ENCODE peak calls at places on chromosomes 1 and 21, in five cellular contexts. One of them, this sample, is unnamed.

GRCh38 chr1:232291258-232291657 is 338.7 kb downstream of the SIPA1L2 start:
- DNase-seq in small intestine: no peak
- DNase-seq in heart left ventricle: peak; percentile 36
- DNase-seq in lower leg skin: peak; percentile 54
- DNase-seq in vagina: peak; percentile 93
- DNase-seq in this sample: no peak

GRCh38 chr1:28815533-28815932 is 3.6 kb downstream of the OPRD1 start:
- DNase-seq in small intestine: no peak
- DNase-seq in heart left ventricle: no peak
- DNase-seq in lower leg skin: no peak
- DNase-seq in vagina: no peak
- DNase-seq in this sample: no peak

GRCh38 chr1:41118645-41119044 is 97.1 kb upstream of the SLFNL1 start:
- DNase-seq in small intestine: no peak
- DNase-seq in heart left ventricle: no peak
- DNase-seq in lower leg skin: no peak
- DNase-seq in vagina: no peak
- DNase-seq in this sample: no peak

GRCh38 chr1:20197329-20197791 is 11.0 kb upstream of the PLA2G2C start:
- DNase-seq in small intestine: peak; percentile 22
- DNase-seq in heart left ventricle: no peak
- DNase-seq in lower leg skin: no peak
- DNase-seq in vagina: no peak
- DNase-seq in this sample: no peak

GRCh38 chr1:175479521-175480342 is 263.7 kb downstream of the TNR start:
- DNase-seq in small intestine: no peak
- DNase-seq in heart left ventricle: no peak
- DNase-seq in lower leg skin: no peak
- DNase-seq in vagina: no peak
- DNase-seq in this sample: no peak

GRCh38 chr1:18230840-18231239 is 123.2 kb downstream of the IGSF21 start:
- DNase-seq in small intestine: no peak
- DNase-seq in heart left ventricle: no peak
- DNase-seq in lower leg skin: no peak
- DNase-seq in vagina: no peak
- DNase-seq in this sample: no peak

GRCh38 chr1:55039342-55040082 is at the start of gene PCSK9:
- DNase-seq in small intestine: peak; percentile 74
- DNase-seq in heart left ventricle: no peak
- DNase-seq in lower leg skin: no peak
- DNase-seq in vagina: no peak
- DNase-seq in this sample: peak; percentile 33

GRCh38 chr1:63817152-63817667 is 43.4 kb downstream of the ROR1 start:
- DNase-seq in small intestine: peak; percentile 58
- DNase-seq in heart left ventricle: no peak
- DNase-seq in lower leg skin: no peak
- DNase-seq in vagina: no peak
- DNase-seq in this sample: no peak

GRCh38 chr21:26117324-26117971 is 53.1 kb downstream of the APP start:
- DNase-seq in small intestine: no peak
- DNase-seq in heart left ventricle: no peak
- DNase-seq in lower leg skin: no peak
- DNase-seq in vagina: no peak
- DNase-seq in this sample: no peak

GRCh38 chr1:18408656-18409370 is 71.9 kb upstream of the KLHDC7A start:
- DNase-seq in small intestine: no peak
- DNase-seq in heart left ventricle: no peak
- DNase-seq in lower leg skin: no peak
- DNase-seq in vagina: no peak
- DNase-seq in this sample: no peak

GRCh38 chr21:42363331-42363730 is 3.0 kb downstream of the TFF1 start:
- DNase-seq in small intestine: peak; percentile 24
- DNase-seq in heart left ventricle: no peak
- DNase-seq in lower leg skin: no peak
- DNase-seq in vagina: no peak
- DNase-seq in this sample: no peak

GRCh38 chr1:234725177-234726132 is 115.5 kb upstream of the IRF2BP2 start:
- DNase-seq in small intestine: peak; percentile 69
- DNase-seq in heart left ventricle: peak; percentile 61
- DNase-seq in lower leg skin: peak; percentile 50
- DNase-seq in vagina: no peak
- DNase-seq in this sample: no peak

GRCh38 chr1:71850936-71851335 is 431.4 kb downstream of the NEGR1 start:
- DNase-seq in small intestine: no peak
- DNase-seq in heart left ventricle: peak; percentile 28
- DNase-seq in lower leg skin: peak; percentile 29
- DNase-seq in vagina: no peak
- DNase-seq in this sample: no peak

GRCh38 chr1:17233675-17234074 is 15.2 kb upstream of the PADI3 start:
- DNase-seq in small intestine: peak; percentile 79
- DNase-seq in heart left ventricle: peak; percentile 78
- DNase-seq in lower leg skin: peak; percentile 36
- DNase-seq in vagina: no peak
- DNase-seq in this sample: peak; percentile 25

GRCh38 chr1:224356685-224357625 is at the start of gene CNIH4:
- DNase-seq in small intestine: peak; percentile 98
- DNase-seq in heart left ventricle: peak; percentile 95
- DNase-seq in lower leg skin: peak; percentile 94
- DNase-seq in vagina: peak; percentile 94
- DNase-seq in this sample: peak; percentile 96

GRCh38 chr1:50348449-50349241 is 74.6 kb downstream of the DMRTA2 start:
- DNase-seq in small intestine: peak; percentile 65
- DNase-seq in heart left ventricle: peak; percentile 38
- DNase-seq in lower leg skin: peak; percentile 35
- DNase-seq in vagina: no peak
- DNase-seq in this sample: peak; percentile 82

GRCh38 chr1:239601108-239601507 is 214.7 kb downstream of the CHRM3 start:
- DNase-seq in small intestine: no peak
- DNase-seq in heart left ventricle: no peak
- DNase-seq in lower leg skin: no peak
- DNase-seq in vagina: no peak
- DNase-seq in this sample: no peak

GRCh38 chr1:14182801-14183200 is 415.7 kb upstream of the KAZN start:
- DNase-seq in small intestine: no peak
- DNase-seq in heart left ventricle: no peak
- DNase-seq in lower leg skin: no peak
- DNase-seq in vagina: no peak
- DNase-seq in this sample: no peak

GRCh38 chr1:41151846-41152245 is 90.3 kb downstream of the SCMH1 start:
- DNase-seq in small intestine: no peak
- DNase-seq in heart left ventricle: no peak
- DNase-seq in lower leg skin: no peak
- DNase-seq in vagina: no peak
- DNase-seq in this sample: no peak

GRCh38 chr1:204928671-204929486 is 58.2 kb downstream of the NFASC start:
- DNase-seq in small intestine: no peak
- DNase-seq in heart left ventricle: no peak
- DNase-seq in lower leg skin: no peak
- DNase-seq in vagina: no peak
- DNase-seq in this sample: no peak

GRCh38 chr1:7606096-7606495 is 165.0 kb upstream of the VAMP3 start:
- DNase-seq in small intestine: no peak
- DNase-seq in heart left ventricle: no peak
- DNase-seq in lower leg skin: no peak
- DNase-seq in vagina: no peak
- DNase-seq in this sample: no peak

GRCh38 chr1:165898837-165899236 is 71.4 kb downstream of the UCK2 start:
- DNase-seq in small intestine: no peak
- DNase-seq in heart left ventricle: no peak
- DNase-seq in lower leg skin: no peak
- DNase-seq in vagina: no peak
- DNase-seq in this sample: no peak

GRCh38 chr1:112935474-112936289 is 20.3 kb downstream of the SLC16A1 start:
- DNase-seq in small intestine: no peak
- DNase-seq in heart left ventricle: no peak
- DNase-seq in lower leg skin: no peak
- DNase-seq in vagina: no peak
- DNase-seq in this sample: no peak

GRCh38 chr1:241841661-241842060 is 6.3 kb upstream of the EXO1 start:
- DNase-seq in small intestine: no peak
- DNase-seq in heart left ventricle: no peak
- DNase-seq in lower leg skin: no peak
- DNase-seq in vagina: no peak
- DNase-seq in this sample: no peak

GRCh38 chr1:81670997-81671396 is 129.7 kb upstream of the ADGRL2 start:
- DNase-seq in small intestine: no peak
- DNase-seq in heart left ventricle: no peak
- DNase-seq in lower leg skin: no peak
- DNase-seq in vagina: no peak
- DNase-seq in this sample: no peak

GRCh38 chr1:30046751-30047150 is 676.6 kb downstream of the MATN1 start:
- DNase-seq in small intestine: no peak
- DNase-seq in heart left ventricle: no peak
- DNase-seq in lower leg skin: no peak
- DNase-seq in vagina: no peak
- DNase-seq in this sample: no peak

GRCh38 chr1:26533951-26534514 is 4.5 kb downstream of the RPS6KA1 start:
- DNase-seq in small intestine: peak; percentile 41
- DNase-seq in heart left ventricle: no peak
- DNase-seq in lower leg skin: no peak
- DNase-seq in vagina: no peak
- DNase-seq in this sample: no peak
- H3K4me3 ChIP-seq in small intestine: no peak overlapping the region
- H3K4me3 ChIP-seq in heart left ventricle: no peak overlapping the region
- H3K4me3 ChIP-seq in lower leg skin: no peak overlapping the region
- H3K4me3 ChIP-seq in vagina: no peak overlapping the region
- H3K4me3 ChIP-seq in this sample: no peak overlapping the region

DNA sequence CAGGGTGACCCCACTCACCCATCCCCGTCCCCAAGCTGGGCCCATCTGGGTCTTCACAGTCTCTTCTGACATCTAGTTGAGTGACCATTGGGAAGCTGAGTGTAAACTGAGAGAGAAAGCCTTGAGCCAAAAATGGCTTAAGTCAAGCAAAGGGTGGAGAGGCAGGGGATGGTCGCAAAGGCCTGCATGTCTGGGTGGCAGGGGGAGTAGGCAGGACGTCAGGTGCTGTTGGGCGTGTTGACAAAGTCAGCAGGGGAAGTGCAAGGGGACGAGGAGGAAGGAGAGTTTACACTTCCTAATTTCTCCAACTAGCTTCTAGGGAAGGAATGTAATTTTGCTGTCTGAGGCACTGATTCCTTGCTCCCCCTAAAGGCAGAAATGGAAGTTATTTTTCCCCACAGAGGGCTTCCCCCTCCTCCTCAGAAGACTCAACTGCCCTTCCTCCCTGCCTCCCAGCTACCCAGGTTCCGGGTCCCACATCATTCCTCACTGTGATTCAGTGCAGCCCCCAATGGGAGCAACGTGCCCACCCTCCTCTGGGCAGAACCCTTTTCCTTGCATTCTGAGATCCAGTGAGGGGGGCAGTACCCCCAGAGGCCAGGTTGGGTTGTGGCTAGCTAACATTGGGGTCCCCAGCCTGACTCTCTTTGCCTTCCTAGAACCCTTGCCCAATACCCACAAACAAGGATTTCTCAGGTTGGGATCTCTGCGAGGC is 1.2 kb upstream of the ADORA1 start:
- DNase-seq in small intestine: no peak
- DNase-seq in heart left ventricle: no peak
- DNase-seq in lower leg skin: no peak
- DNase-seq in vagina: peak; percentile 80
- DNase-seq in this sample: no peak
- H3K4me3 ChIP-seq in small intestine: no peak overlapping the region
- H3K4me3 ChIP-seq in heart left ventricle: no peak overlapping the region
- H3K4me3 ChIP-seq in lower leg skin: no peak overlapping the region
- H3K4me3 ChIP-seq in vagina: no peak overlapping the region
- H3K4me3 ChIP-seq in this sample: no peak overlapping the region

DNA sequence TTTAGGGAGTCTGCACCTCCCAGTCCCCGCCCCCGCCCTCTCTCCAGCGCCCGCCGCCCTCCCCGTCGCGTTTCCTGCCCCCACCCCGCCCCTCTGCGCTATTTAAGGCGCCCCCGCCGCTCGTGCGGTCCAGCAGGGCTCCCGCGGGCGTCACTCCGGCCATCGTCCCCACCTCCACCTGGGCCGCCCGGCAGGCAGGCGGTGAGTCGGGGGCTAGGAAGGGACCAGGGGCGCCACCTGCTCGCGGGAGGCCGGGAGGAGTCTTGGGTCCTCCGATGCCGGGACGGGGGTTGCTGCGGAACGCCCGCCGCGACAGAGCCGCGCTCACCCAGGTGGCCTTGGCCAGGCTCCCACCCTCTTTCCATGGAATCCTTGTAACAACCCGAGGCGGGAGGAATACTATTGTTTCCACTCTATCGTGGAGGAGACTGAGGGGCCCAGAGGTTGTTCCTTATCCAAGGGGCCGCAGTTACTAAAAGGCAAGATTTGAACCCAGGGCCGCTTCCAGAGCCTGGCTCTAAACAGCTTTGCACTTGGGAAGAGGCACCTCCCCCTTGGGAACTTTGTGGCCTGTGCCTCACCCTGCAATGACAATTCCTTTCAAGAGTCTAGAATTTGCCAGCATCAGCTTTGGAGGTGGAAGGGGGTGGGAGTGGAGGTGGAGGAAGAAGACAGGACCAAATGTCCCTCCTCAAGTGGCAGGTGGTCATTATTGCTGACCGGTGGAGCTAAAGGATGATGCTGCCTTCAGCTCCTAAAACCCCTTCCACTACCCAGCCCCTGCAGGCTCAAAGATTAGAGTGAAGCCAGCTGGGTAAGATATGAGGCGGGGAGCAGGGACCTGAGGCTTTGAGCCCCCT is at the start of gene GJA4:
- DNase-seq in small intestine: no peak
- DNase-seq in heart left ventricle: peak; percentile 61
- DNase-seq in lower leg skin: no peak
- DNase-seq in vagina: no peak
- DNase-seq in this sample: no peak
- H3K4me3 ChIP-seq in small intestine: no peak within 1 kb of the TSS
- H3K4me3 ChIP-seq in heart left ventricle: peak within 1 kb of the TSS; percentile 90
- H3K4me3 ChIP-seq in lower leg skin: no peak within 1 kb of the TSS
- H3K4me3 ChIP-seq in vagina: peak within 1 kb of the TSS; percentile 40
- H3K4me3 ChIP-seq in this sample: peak within 1 kb of the TSS; percentile 47

GRCh38 chr1:65393928-65394327 is 26.5 kb upstream of the LEPR start:
- DNase-seq in small intestine: no peak
- DNase-seq in heart left ventricle: no peak
- DNase-seq in lower leg skin: no peak
- DNase-seq in vagina: no peak
- DNase-seq in this sample: no peak

GRCh38 chr1:65399003-65399402 is 21.5 kb upstream of the LEPR start:
- DNase-seq in small intestine: no peak
- DNase-seq in heart left ventricle: no peak
- DNase-seq in lower leg skin: no peak
- DNase-seq in vagina: no peak
- DNase-seq in this sample: no peak

GRCh38 chr1:65401612-65402011 is 18.9 kb upstream of the LEPR start:
- DNase-seq in small intestine: no peak
- DNase-seq in heart left ventricle: no peak
- DNase-seq in lower leg skin: no peak
- DNase-seq in vagina: no peak
- DNase-seq in this sample: no peak

GRCh38 chr1:65395887-65396612 is 24.4 kb upstream of the LEPR start:
- DNase-seq in small intestine: no peak
- DNase-seq in heart left ventricle: no peak
- DNase-seq in lower leg skin: no peak
- DNase-seq in vagina: no peak
- DNase-seq in this sample: no peak

GRCh38 chr1:65398083-65398482 is 22.4 kb upstream of the LEPR start:
- DNase-seq in small intestine: no peak
- DNase-seq in heart left ventricle: no peak
- DNase-seq in lower leg skin: no peak
- DNase-seq in vagina: no peak
- DNase-seq in this sample: no peak
- H3K4me3 ChIP-seq in small intestine: no peak overlapping the region
- H3K4me3 ChIP-seq in heart left ventricle: no peak overlapping the region
- H3K4me3 ChIP-seq in lower leg skin: no peak overlapping the region
- H3K4me3 ChIP-seq in vagina: no peak overlapping the region
- H3K4me3 ChIP-seq in this sample: no peak overlapping the region